ENCODE peak calls at places on chromosomes 12 and 14, in eight cellular contexts. J, N, H, A, G, M, V and U are unnamed samples.

GRCh38 chr12:67991158-67991557 is 1.9 kb downstream of the IFNG-AS1 start:
- DNase-seq in J (peak; percentile 40), N (no peak), H (no peak), A (no peak), G (no peak), M (no peak), V (no peak), U (no peak)

GRCh38 chr14:54837508-54838149 is 65.0 kb downstream of the GCH1 start:
- DNase-seq in J (no peak), N (no peak), H (no peak), A (no peak), G (no peak), M (peak; percentile 90), V (no peak), U (no peak)

GRCh38 chr12:118330421-118331018 is 42.2 kb downstream of the TAOK3 start:
- DNase-seq in J (no peak), N (no peak), H (no peak), A (no peak), G (no peak), M (no peak), V (no peak), U (no peak)

GRCh38 chr14:102020058-102020971 is 55.9 kb downstream of the DYNC1H1 start:
- DNase-seq in J (peak; percentile 25), N (no peak), H (no peak), A (no peak), G (no peak), M (no peak), V (peak; percentile 7), U (peak; percentile 61)

GRCh38 chr14:54756656-54757392 is 145.8 kb downstream of the GCH1 start:
- DNase-seq in J (no peak), N (no peak), H (no peak), A (no peak), G (no peak), M (no peak), V (no peak), U (no peak)

GRCh38 chr12:67804168-67804567 is 155.6 kb downstream of the DYRK2 start:
- DNase-seq in J (peak; percentile 67), N (no peak), H (no peak), A (no peak), G (no peak), M (no peak), V (peak; percentile 11), U (peak; percentile 51)

GRCh38 chr12:63802012-63802608 is 22.4 kb downstream of the RXYLT1 start:
- DNase-seq in J (no peak), N (no peak), H (no peak), A (no peak), G (peak; percentile 33), M (no peak), V (no peak), U (peak; percentile 3)

GRCh38 chr12:110311903-110312302 is 30.9 kb downstream of the ATP2A2 start:
- DNase-seq in J (no peak), N (no peak), H (no peak), A (no peak), G (no peak), M (no peak), V (no peak), U (no peak)

GRCh38 chr12:64884164-64884542 is 59.7 kb downstream of the TBC1D30 start:
- DNase-seq in J (no peak), N (no peak), H (no peak), A (no peak), G (no peak), M (no peak), V (no peak), U (no peak)

GRCh38 chr12:31618228-31619025 is 27.5 kb upstream of the DENND5B start:
- DNase-seq in J (no peak), N (no peak), H (no peak), A (no peak), G (no peak), M (no peak), V (no peak), U (no peak)

GRCh38 chr12:89622115-89622514 is 86.5 kb downstream of the ATP2B1 start:
- DNase-seq in J (no peak), N (no peak), H (no peak), A (no peak), G (no peak), M (no peak), V (no peak), U (no peak)

GRCh38 chr12:8913702-8914032 is 642 bp upstream of the PHC1 start:
- DNase-seq in J (no peak), N (no peak), H (no peak), A (no peak), G (no peak), M (no peak), V (no peak), U (no peak)

GRCh38 chr14:67186369-67186768 is 2.9 kb upstream of the GARIN2 start:
- DNase-seq in J (peak; percentile 2), N (no peak), H (no peak), A (no peak), G (no peak), M (no peak), V (no peak), U (no peak)
- H3K9me3 ChIP-seq in J (no peaks in the 10 kb centered on the region), N (no peaks in the 10 kb centered on the region), H (no peaks in the 10 kb centered on the region), A (no peaks in the 10 kb centered on the region), G (no peaks in the 10 kb centered on the region), M (no peaks in the 10 kb centered on the region), V (no peaks in the 10 kb centered on the region), U (no peaks in the 10 kb centered on the region)

DNA sequence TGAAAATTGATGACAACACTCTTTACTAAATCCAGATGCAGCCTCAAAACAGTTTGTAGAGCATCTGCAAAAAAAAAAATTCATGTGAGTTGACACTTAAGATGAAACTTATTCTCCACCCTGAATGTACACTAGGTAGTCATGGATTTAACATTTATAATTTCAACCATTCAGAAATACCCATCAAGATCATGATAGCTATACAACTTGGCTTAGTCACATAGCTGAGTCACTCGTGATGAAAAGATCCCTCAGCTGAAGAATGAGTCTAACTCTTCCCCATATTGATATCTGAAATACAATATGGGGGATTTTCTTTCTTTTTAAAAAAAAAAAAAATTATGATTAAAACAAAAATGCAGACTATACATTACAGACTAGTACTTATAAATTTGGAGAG is 104.8 kb upstream of the PLEKHG7 start:
- DNase-seq in J (no peak), N (no peak), H (no peak), A (no peak), G (no peak), M (no peak), V (no peak), U (no peak)
- H3K9me3 ChIP-seq in J (peaks cover 10% of the 10 kb centered on the region), N (no peaks in the 10 kb centered on the region), H (peaks cover 4% of the 10 kb centered on the region), A (no peaks in the 10 kb centered on the region), G (peaks cover 50% of the 10 kb centered on the region), M (no peaks in the 10 kb centered on the region), V (no peaks in the 10 kb centered on the region), U (no peaks in the 10 kb centered on the region)

GRCh38 chr14:20164462-20164861 is 25.8 kb downstream of the OR4N5 start:
- DNase-seq in J (no peak), N (no peak), H (no peak), A (no peak), G (no peak), M (no peak), V (no peak), U (no peak)
- H3K9me3 ChIP-seq in J (peaks cover 17% of the 10 kb centered on the region), N (peaks cover 4% of the 10 kb centered on the region), H (no peaks in the 10 kb centered on the region), A (peaks cover 6% of the 10 kb centered on the region), G (peaks cover 5% of the 10 kb centered on the region), M (no peaks in the 10 kb centered on the region), V (peaks cover 7% of the 10 kb centered on the region), U (peaks cover 21% of the 10 kb centered on the region)

DNA sequence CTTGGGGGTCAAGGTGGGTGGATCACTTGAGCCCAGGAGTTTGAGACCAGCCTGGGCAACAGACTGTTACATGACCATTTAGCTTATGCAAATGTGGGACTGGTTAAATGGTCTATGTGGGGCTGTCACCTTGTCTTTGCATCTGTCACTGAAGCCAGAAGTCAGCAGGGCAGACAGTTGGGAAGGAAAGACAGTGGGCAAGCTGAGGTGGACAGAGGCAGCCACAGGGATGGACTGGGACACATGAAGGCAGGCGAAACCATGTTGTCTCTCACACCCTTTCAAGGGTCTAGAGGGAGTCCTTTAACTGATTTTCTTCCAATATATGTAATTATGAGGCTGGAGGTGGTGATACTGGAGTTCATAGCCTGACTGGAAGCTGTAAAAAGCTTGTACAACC is 426.4 kb downstream of the TMEM121 start:
- DNase-seq in J (no peak), N (no peak), H (no peak), A (no peak), G (no peak), M (no peak), V (no peak), U (no peak)
- H3K9me3 ChIP-seq in J (no peaks in the 10 kb centered on the region), N (peaks cover 5% of the 10 kb centered on the region), H (no peaks in the 10 kb centered on the region), A (no peaks in the 10 kb centered on the region), G (no peaks in the 10 kb centered on the region), M (no peaks in the 10 kb centered on the region), V (no peaks in the 10 kb centered on the region), U (no peaks in the 10 kb centered on the region)

DNA sequence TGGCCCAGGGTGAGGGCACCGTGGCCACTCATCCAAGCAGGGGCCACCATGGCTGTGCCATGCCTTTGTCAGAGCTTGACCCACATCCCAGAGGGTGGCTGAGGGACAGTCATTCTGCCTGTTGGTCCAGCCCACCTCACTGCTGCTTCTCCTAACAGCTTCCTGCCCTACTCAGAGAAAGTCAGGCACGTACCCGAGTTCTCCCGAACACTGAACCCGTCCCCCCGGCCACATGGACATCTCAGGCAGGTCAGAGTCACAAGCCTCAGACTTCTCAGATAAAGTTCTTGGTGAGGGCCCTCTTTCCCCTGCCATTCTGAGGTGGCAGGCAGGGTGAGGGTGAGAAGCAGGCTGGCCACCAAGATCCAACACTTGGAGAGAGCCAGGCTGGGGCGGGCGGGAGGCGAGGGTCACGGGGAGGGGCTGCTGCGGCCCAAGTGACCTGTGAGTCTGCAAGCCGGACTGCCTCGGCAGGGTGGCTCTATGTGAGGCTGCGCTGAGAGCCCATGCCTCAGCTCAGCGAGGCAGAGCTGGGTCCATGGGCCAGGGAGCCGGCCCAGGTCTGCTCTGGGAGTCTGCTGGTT is 317.8 kb downstream of the TMEM121 start:
- DNase-seq in J (no peak), N (no peak), H (no peak), A (no peak), G (no peak), M (no peak), V (no peak), U (no peak)
- H3K9me3 ChIP-seq in J (no peaks in the 10 kb centered on the region), N (no peaks in the 10 kb centered on the region), H (no peaks in the 10 kb centered on the region), A (no peaks in the 10 kb centered on the region), G (no peaks in the 10 kb centered on the region), M (no peaks in the 10 kb centered on the region), V (no peaks in the 10 kb centered on the region), U (no peaks in the 10 kb centered on the region)

DNA sequence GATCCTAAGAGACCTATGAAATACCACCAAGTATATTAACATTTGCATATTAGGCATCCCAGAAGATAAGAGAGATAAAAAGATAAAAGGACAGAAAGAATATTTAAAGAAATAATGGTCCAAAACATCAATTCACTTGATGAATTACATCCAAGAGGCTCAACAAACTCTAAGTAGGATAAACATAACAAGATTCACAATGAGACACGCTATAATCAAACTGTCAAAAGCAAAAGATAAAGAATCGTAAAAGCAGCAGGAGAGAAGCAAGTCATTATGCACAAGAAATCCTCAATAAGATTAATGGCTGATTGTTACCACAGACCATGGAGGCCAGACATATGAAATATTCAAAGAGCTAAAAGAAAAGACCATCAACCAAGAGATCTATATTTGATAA is 79.6 kb downstream of the PLCZ1 start:
- DNase-seq in J (no peak), N (no peak), H (no peak), A (no peak), G (no peak), M (no peak), V (no peak), U (no peak)
- H3K9me3 ChIP-seq in J (no peaks in the 10 kb centered on the region), N (no peaks in the 10 kb centered on the region), H (no peaks in the 10 kb centered on the region), A (no peaks in the 10 kb centered on the region), G (no peaks in the 10 kb centered on the region), M (no peaks in the 10 kb centered on the region), V (no peaks in the 10 kb centered on the region), U (no peaks in the 10 kb centered on the region)